ENCODE peak calls at places on chromosomes 7 and 10, in ten cellular contexts. S is substantia nigra; L is neuronal stem cell; O is NCI-H1417; M is kidney epithelial cell; A is activated CD8-positive, alpha-beta T cell treated with anti-CD3 and anti-CD28 coated beads for 36 hours; F is heart right ventricle; N is effector CD4-positive, alpha-beta T cell; P is fibroblast of lung; V is stimulated activated CD4-positive, alpha-beta T cell treated with anti-CD3 and anti-CD28 coated beads, Interleukin-1b, Interleukin-23, amount 100 ng/mL, for 1 hour. J is an unnamed sample.

GRCh38 chr7:17041324-17041723 is 159.5 kb upstream of the AGR3 start:
- DNase-seq in S (no peak), L (no peak), O (peak), M (peak), A (no peak), F (peak), N (no peak), P (peak), V (no peak), J (peak)

GRCh38 chr7:42053834-42054233 is 183.2 kb downstream of the GLI3 start:
- DNase-seq in S (no peak), L (no peak), O (no peak), M (no peak), A (no peak), F (no peak), N (no peak), P (peak), V (no peak), J (no peak)

GRCh38 chr10:130924138-130924819 is 387.2 kb downstream of the TCERG1L start:
- DNase-seq in S (no peak), L (peak), O (no peak), M (no peak), A (peak), F (no peak), N (no peak), P (no peak), V (no peak), J (no peak)

GRCh38 chr10:43262902-43263466 is 3.9 kb downstream of the RASGEF1A start:
- DNase-seq in S (no peak), L (no peak), O (no peak), M (no peak), A (no peak), F (no peak), N (no peak), P (no peak), V (no peak), J (no peak)

GRCh38 chr10:24305551-24306506 is 96.9 kb downstream of the KIAA1217 start:
- DNase-seq in S (no peak), L (no peak), O (no peak), M (no peak), A (no peak), F (no peak), N (no peak), P (peak), V (no peak), J (no peak)

GRCh38 chr7:42096681-42097637 is 140.1 kb downstream of the GLI3 start:
- DNase-seq in S (no peak), L (no peak), O (no peak), M (no peak), A (no peak), F (peak), N (no peak), P (peak), V (no peak), J (no peak)

GRCh38 chr10:21943633-21944265 is 59.8 kb downstream of the DNAJC1 start:
- DNase-seq in S (no peak), L (no peak), O (no peak), M (no peak), A (no peak), F (no peak), N (no peak), P (no peak), V (no peak), J (no peak)

GRCh38 chr10:120979435-120980315 is 128.5 kb downstream of the WDR11 start:
- DNase-seq in S (peak), L (peak), O (peak), M (no peak), A (peak), F (no peak), N (no peak), P (peak), V (no peak), J (no peak)

GRCh38 chr7:140656548-140657515 is 15.9 kb upstream of the ADCK2 start:
- DNase-seq in S (no peak), L (no peak), O (peak), M (no peak), A (peak), F (peak), N (no peak), P (no peak), V (no peak), J (no peak)

GRCh38 chr10:86536294-86536861 is 14.8 kb upstream of the WAPL start:
- DNase-seq in S (no peak), L (no peak), O (no peak), M (no peak), A (peak), F (no peak), N (peak), P (no peak), V (no peak), J (no peak)

GRCh38 chr10:3067045-3067858 is at the start of gene PFKP:
- DNase-seq in S (no peak), L (no peak), O (peak), M (no peak), A (peak), F (peak), N (peak), P (peak), V (peak), J (no peak)

GRCh38 chr7:98467570-98468312 is 66.9 kb upstream of the BAIAP2L1 start:
- DNase-seq in S (no peak), L (no peak), O (no peak), M (no peak), A (no peak), F (no peak), N (no peak), P (no peak), V (no peak), J (no peak)

GRCh38 chr10:6721964-6722615 is 142.0 kb upstream of the PRKCQ start:
- DNase-seq in S (no peak), L (no peak), O (no peak), M (peak), A (no peak), F (peak), N (no peak), P (peak), V (no peak), J (peak)

GRCh38 chr10:29240991-29241660 is 47.7 kb upstream of the LYZL1 start:
- DNase-seq in S (peak), L (no peak), O (no peak), M (no peak), A (no peak), F (no peak), N (no peak), P (no peak), V (no peak), J (no peak)

GRCh38 chr10:88521806-88522205 is 61.3 kb downstream of the RNLS start:
- DNase-seq in S (no peak), L (no peak), O (no peak), M (no peak), A (no peak), F (no peak), N (no peak), P (no peak), V (no peak), J (no peak)

GRCh38 chr10:50593523-50593922 is 30.2 kb downstream of the SGMS1 start:
- DNase-seq in S (no peak), L (no peak), O (no peak), M (no peak), A (no peak), F (no peak), N (no peak), P (peak), V (no peak), J (no peak)

GRCh38 chr10:55470840-55471239 is 669.8 kb upstream of the PCDH15 start:
- DNase-seq in S (no peak), L (no peak), O (no peak), M (no peak), A (no peak), F (no peak), N (no peak), P (no peak), V (no peak), J (no peak)

GRCh38 chr7:142669074-142669654 is 80.1 kb upstream of the PRSS1 start:
- DNase-seq in S (no peak), L (peak), O (no peak), M (no peak), A (no peak), F (no peak), N (no peak), P (peak), V (no peak), J (no peak)

J was measured in retinal pigment epithelial cell.